ENCODE peak calls at places on chromosome 11, in five cellular contexts. V is lower lobe of right lung, W is omental fat pad, P is body of pancreas, K is left lung. S is an unnamed sample.
A peak's percentile ranks its signal among the peaks of the same experiment; 100 is the strongest.

GRCh38 chr11:60098508-60098907 is 10.0 kb downstream of the MS4A2 start:
- ATAC-seq in V (no peak), W (no peak), P (no peak), K (no peak), S (no peak)

GRCh38 chr11:118100691-118101232 is 14.0 kb upstream of the SMIM35 start:
- ATAC-seq in V (no peak), W (no peak), P (peak; percentile 30), K (no peak), S (no peak)

GRCh38 chr11:80281194-80281593 is 840.4 kb upstream of the TENM4 start:
- ATAC-seq in V (peak; percentile 35), W (no peak), P (no peak), K (peak; percentile 70), S (no peak)

GRCh38 chr11:129315781-129316579 is 59.7 kb upstream of the BARX2 start:
- ATAC-seq in V (peak; percentile 73), W (no peak), P (peak; percentile 91), K (peak; percentile 77), S (no peak)

GRCh38 chr11:44952082-44952481 is 1.4 kb upstream of the TP53I11 start:
- ATAC-seq in V (no peak), W (no peak), P (no peak), K (no peak), S (no peak)

GRCh38 chr11:33634291-33634834 is 66.3 kb downstream of the C11orf91 start:
- ATAC-seq in V (no peak), W (peak; percentile 22), P (no peak), K (no peak), S (no peak)

GRCh38 chr11:57778318-57779037 is 16.9 kb downstream of the CTNND1 start:
- ATAC-seq in V (peak; percentile 88), W (peak; percentile 86), P (peak; percentile 89), K (peak; percentile 77), S (peak; percentile 93)

GRCh38 chr11:102171101-102171500 is 60.9 kb downstream of the YAP1 start:
- ATAC-seq in V (peak; percentile 46), W (peak; percentile 74), P (peak; percentile 52), K (peak; percentile 48), S (peak; percentile 69)

GRCh38 chr11:74634537-74634936 is 42.2 kb downstream of the POLD3 start:
- ATAC-seq in V (peak; percentile 76), W (peak; percentile 51), P (peak; percentile 73), K (peak; percentile 77), S (peak; percentile 28)

GRCh38 chr11:46920709-46921108 is 2.4 kb upstream of the LRP4 start:
- ATAC-seq in V (no peak), W (peak; percentile 53), P (no peak), K (peak; percentile 51), S (peak; percentile 69)

GRCh38 chr11:131495417-131495816 is 125.0 kb downstream of the NTM start:
- ATAC-seq in V (peak; percentile 45), W (peak; percentile 61), P (peak; percentile 79), K (peak; percentile 65), S (peak; percentile 42)

GRCh38 chr11:48108231-48109045 is 108.2 kb upstream of the OR4B1 start:
- ATAC-seq in V (no peak), W (no peak), P (no peak), K (no peak), S (peak; percentile 17)

GRCh38 chr11:47768090-47768620 is 1.0 kb upstream of the FNBP4 start:
- ATAC-seq in V (peak; percentile 76), W (peak; percentile 39), P (peak; percentile 9), K (peak; percentile 61), S (peak; percentile 28)

GRCh38 chr11:13332124-13332523 is 54.5 kb downstream of the BMAL1 start:
- ATAC-seq in V (no peak), W (no peak), P (no peak), K (no peak), S (no peak)

GRCh38 chr11:16936643-16937042 is 77.6 kb downstream of the PLEKHA7 start:
- ATAC-seq in V (peak; percentile 85), W (no peak), P (peak; percentile 88), K (peak; percentile 84), S (no peak)

GRCh38 chr11:116636341-116636968 is 136.3 kb downstream of the BUD13 start:
- ATAC-seq in V (no peak), W (no peak), P (no peak), K (no peak), S (no peak)

GRCh38 chr11:107591098-107591445 is at the start of gene ELMOD1:
- ATAC-seq in V (peak; percentile 85), W (peak; percentile 37), P (peak; percentile 64), K (peak; percentile 87), S (peak; percentile 70)

GRCh38 chr11:26193714-26194373 is 138.1 kb upstream of the ANO3 start:
- ATAC-seq in V (no peak), W (no peak), P (peak; percentile 52), K (peak; percentile 25), S (no peak)

GRCh38 chr11:119491753-119492455 is 68.9 kb upstream of the THY1 start:
- ATAC-seq in V (no peak), W (no peak), P (no peak), K (no peak), S (no peak)
- TF ChIP-seq CTCF in V (no peak), W (no peak), P (no peak), K (no peak), S (no peak)

DNA sequence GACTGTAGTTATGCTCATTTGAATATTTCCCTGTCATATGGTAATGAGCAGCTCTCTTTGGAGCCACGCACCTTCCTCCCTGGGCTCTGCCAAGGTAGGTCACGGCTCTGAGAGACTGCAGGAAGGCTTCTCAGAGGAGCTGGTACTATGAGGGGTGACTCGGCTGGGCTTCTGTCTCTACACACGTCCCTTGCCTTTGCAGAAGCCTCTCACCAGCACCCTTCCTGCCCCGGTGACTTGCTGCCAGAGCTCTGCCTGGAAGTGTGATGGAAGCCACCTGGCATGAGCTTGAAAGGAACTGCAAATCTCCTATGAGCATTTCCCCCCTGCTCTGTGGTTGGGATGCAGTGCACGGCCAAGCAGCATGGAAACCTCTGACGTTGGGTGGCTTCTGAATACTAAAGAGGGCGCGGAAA is 74.2 kb downstream of the KIRREL3 start:
- ATAC-seq in V (no peak), W (no peak), P (no peak), K (no peak), S (no peak)
- TF ChIP-seq CTCF in V (no peak), W (no peak), P (no peak), K (no peak), S (no peak)

GRCh38 chr11:41437006-41437405 is 22.4 kb downstream of the LRRC4C start:
- ATAC-seq in V (no peak), W (no peak), P (no peak), K (no peak), S (no peak)

DNA sequence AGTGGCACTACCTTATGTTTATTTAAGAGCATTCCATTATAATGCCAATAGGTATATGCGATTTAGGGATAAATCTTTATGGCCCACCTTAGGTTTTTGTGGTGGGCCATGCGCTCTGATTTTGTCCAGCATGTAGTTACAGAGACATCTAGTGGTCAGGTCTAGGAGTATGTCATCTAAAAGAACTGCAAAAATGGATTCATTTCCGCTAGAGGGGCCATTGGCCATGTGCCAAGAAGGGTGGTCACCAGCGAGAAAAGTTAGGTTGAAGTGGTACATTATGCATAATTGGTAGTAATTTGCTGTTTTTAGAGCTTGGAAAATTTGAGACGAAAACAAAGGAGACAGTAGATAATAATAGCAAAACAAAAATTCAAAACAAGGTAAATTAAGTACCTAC is 27.7 kb downstream of the LRRC4C start:
- ATAC-seq in V (no peak), W (no peak), P (no peak), K (peak; percentile 34), S (no peak)
- TF ChIP-seq CTCF in V (peak; percentile 30), W (no peak), P (no peak), K (peak; percentile 22), S (peak; percentile 28)

GRCh38 chr11:10861047-10861446 is 3.2 kb upstream of the ZBED5 start:
- ATAC-seq in V (no peak), W (no peak), P (no peak), K (no peak), S (no peak)

GRCh38 chr11:10857604-10858504 is at the start of gene ZBED5:
- ATAC-seq in V (peak; percentile 98), W (peak; percentile 93), P (peak; percentile 96), K (peak; percentile 96), S (peak; percentile 99)

GRCh38 chr11:10855295-10855694 is 2.6 kb downstream of the ZBED5 start:
- ATAC-seq in V (no peak), W (no peak), P (no peak), K (no peak), S (no peak)

GRCh38 chr11:10858505-10859360 is 880 bp upstream of the ZBED5 start:
- ATAC-seq in V (peak; percentile 60), W (peak; percentile 64), P (peak; percentile 39), K (peak; percentile 61), S (peak; percentile 51)

DNA sequence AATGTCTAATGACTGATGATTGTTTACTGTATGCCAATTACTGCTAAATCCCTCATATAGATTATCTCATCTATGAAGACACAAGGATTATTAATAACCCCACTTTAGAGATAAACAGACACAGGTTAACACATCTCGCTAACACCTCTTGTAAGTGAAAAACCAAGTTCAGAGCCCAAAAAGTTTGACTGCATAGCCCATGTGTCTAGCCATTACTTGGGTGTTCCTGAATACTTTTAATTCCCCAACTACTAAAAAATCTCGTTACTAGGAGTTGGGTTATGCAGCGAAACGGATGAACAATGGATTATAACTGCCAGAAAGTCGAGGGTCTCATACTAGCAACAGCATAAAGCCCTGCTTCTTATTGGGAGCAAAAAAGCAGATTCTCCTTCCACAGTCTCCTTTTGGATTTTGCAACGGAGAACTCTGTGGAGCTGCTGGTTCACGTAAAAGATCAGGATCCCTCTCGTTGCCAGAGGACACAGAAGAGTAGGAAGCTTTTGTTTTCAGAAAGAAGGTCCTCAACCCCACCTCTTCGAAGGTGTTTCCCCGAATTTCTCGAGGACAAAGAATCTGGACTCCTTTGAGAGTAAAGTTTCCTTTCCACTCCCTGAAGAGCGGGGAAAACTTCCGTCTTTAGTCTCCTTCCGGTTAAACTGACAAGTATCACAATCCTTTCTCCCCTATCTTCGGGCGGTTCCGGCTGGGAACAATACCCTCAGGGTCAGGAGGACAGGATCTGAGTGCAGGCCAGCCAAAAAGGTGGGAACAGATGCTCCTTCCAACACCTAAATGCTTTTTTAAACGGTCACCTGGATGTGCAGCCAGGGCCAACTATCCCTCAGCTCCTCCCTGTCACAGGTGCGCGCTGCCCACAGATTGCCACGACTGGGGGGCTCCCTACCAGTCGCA is 907 bp downstream of the ZBED5 start:
- ATAC-seq in V (peak; percentile 57), W (peak; percentile 20), P (peak; percentile 10), K (peak; percentile 45), S (no peak)
- TF ChIP-seq CTCF in V (no peak), W (no peak), P (no peak), K (no peak), S (no peak)

GRCh38 chr11:7299393-7299792 is 47.7 kb downstream of the SYT9 start:
- ATAC-seq in V (no peak), W (no peak), P (no peak), K (no peak), S (no peak)
- TF ChIP-seq CTCF in V (no peak), W (no peak), P (no peak), K (no peak), S (no peak)

GRCh38 chr11:65225284-65226102 is 36.3 kb upstream of the POLA2 start:
- ATAC-seq in V (peak; percentile 81), W (peak; percentile 76), P (peak; percentile 87), K (peak; percentile 81), S (peak; percentile 83)
- TF ChIP-seq CTCF in V (peak; percentile 30), W (no peak), P (peak; percentile 24), K (peak; percentile 31), S (peak; percentile 40)

GRCh38 chr11:3824714-3825472 is 15.9 kb downstream of the RHOG start:
- ATAC-seq in V (peak; percentile 88), W (no peak), P (peak; percentile 66), K (peak; percentile 83), S (peak; percentile 47)
- TF ChIP-seq CTCF in V (peak; percentile 75), W (peak; percentile 24), P (peak; percentile 49), K (peak; percentile 41), S (peak; percentile 60)